ENCODE peak calls at places on chromosomes 13 and 19, in eight cellular contexts. N is anterior cingulate cortex; G is stimulated activated CD4-positive, alpha-beta T cell treated with anti-CD3 and anti-CD28 coated beads, Interleukin-2, amount 100 ng/mL, for 48 hours; R is frontal cortex; Q is activated T-cell treated with anti-CD3 and anti-CD28 coated beads for 48 hours; P is left cardiac atrium; W is HFF-Myc; B is activated CD8-positive, alpha-beta memory T cell treated with anti-CD3 and anti-CD28 coated beads, Interleukin-2, amount 10 ng/mL, durations not matched to agents 7 days and 5 days. U is an unnamed sample.

GRCh38 chr19:36489920-36490415 is 607 bp upstream of the ZNF566 start:
- DNase-seq in N (no peak), G (peak), R (peak), Q (peak), P (peak), W (peak), B (peak), U (peak)

GRCh38 chr19:43723588-43723987 is 7.7 kb downstream of the IRGC start:
- DNase-seq in N (no peak), G (no peak), R (no peak), Q (no peak), P (no peak), W (no peak), B (no peak), U (no peak)

GRCh38 chr13:21911916-21912315 is 241.0 kb downstream of the FGF9 start:
- DNase-seq in N (no peak), G (no peak), R (no peak), Q (no peak), P (no peak), W (no peak), B (no peak), U (no peak)

GRCh38 chr13:49225358-49226042 is 5.4 kb downstream of the MLNR start:
- DNase-seq in N (no peak), G (no peak), R (no peak), Q (no peak), P (no peak), W (no peak), B (no peak), U (no peak)

GRCh38 chr13:113649212-113649611 is 8.8 kb downstream of the ATP4B start:
- DNase-seq in N (no peak), G (no peak), R (no peak), Q (no peak), P (no peak), W (no peak), B (no peak), U (no peak)

GRCh38 chr13:113176292-113176691 is 17.8 kb downstream of the PROZ start:
- DNase-seq in N (no peak), G (no peak), R (no peak), Q (no peak), P (no peak), W (no peak), B (no peak), U (no peak)

GRCh38 chr19:48624067-48624594 is 4.8 kb downstream of the SPHK2 start:
- DNase-seq in N (peak), G (peak), R (peak), Q (peak), P (peak), W (peak), B (peak), U (peak)

GRCh38 chr13:106159295-106160195 is 375.9 kb downstream of the EFNB2 start:
- DNase-seq in N (no peak), G (no peak), R (no peak), Q (no peak), P (peak), W (no peak), B (no peak), U (no peak)

GRCh38 chr19:18101268-18101667 is 3.7 kb downstream of the MAST3 start:
- DNase-seq in N (no peak), G (no peak), R (no peak), Q (no peak), P (no peak), W (no peak), B (no peak), U (no peak)

GRCh38 chr13:21637296-21637695 is 33.3 kb upstream of the MICU2 start:
- DNase-seq in N (no peak), G (no peak), R (peak), Q (peak), P (peak), W (no peak), B (no peak), U (no peak)

GRCh38 chr13:73169971-73170370 is 111.2 kb downstream of the KLF5 start:
- DNase-seq in N (no peak), G (no peak), R (no peak), Q (no peak), P (no peak), W (no peak), B (no peak), U (no peak)

GRCh38 chr13:111042661-111043226 is 72.4 kb upstream of the ARHGEF7 start:
- DNase-seq in N (no peak), G (no peak), R (no peak), Q (no peak), P (no peak), W (no peak), B (no peak), U (no peak)

GRCh38 chr19:3036119-3036794 is 7.2 kb upstream of the TLE2 start:
- DNase-seq in N (peak), G (peak), R (peak), Q (peak), P (peak), W (peak), B (peak), U (peak)

GRCh38 chr13:33351324-33351723 is 65.8 kb upstream of the STARD13 start:
- DNase-seq in N (no peak), G (no peak), R (peak), Q (no peak), P (no peak), W (no peak), B (no peak), U (no peak)

GRCh38 chr13:93227906-93228801 is 1.5 kb downstream of the GPC6 start:
- DNase-seq in N (peak), G (no peak), R (peak), Q (no peak), P (peak), W (no peak), B (no peak), U (no peak)

GRCh38 chr19:661427-662196 is 1.4 kb downstream of the RNF126 start:
- DNase-seq in N (no peak), G (peak), R (no peak), Q (peak), P (no peak), W (no peak), B (peak), U (peak)

GRCh38 chr13:35818577-35819165 is 312.5 kb downstream of the DCLK1 start:
- DNase-seq in N (no peak), G (no peak), R (no peak), Q (no peak), P (no peak), W (no peak), B (no peak), U (no peak)

GRCh38 chr19:5536337-5536894 is 31.3 kb downstream of the TINCR start:
- DNase-seq in N (peak), G (no peak), R (peak), Q (no peak), P (peak), W (no peak), B (no peak), U (no peak)

GRCh38 chr13:75661443-75661842 is 25.3 kb downstream of the LMO7 start:
- DNase-seq in N (no peak), G (no peak), R (no peak), Q (no peak), P (no peak), W (no peak), B (no peak), U (no peak)